ENCODE peak calls at places on chromosome 10, in five cellular contexts. E is H9, V is IMR-90, W is mesenchymal stem cell, B is H1. I is an unnamed sample.

GRCh38 chr10:88813200-88813599 is 10.7 kb downstream of the LIPM start:
- DNase-seq in E (no peak), B (no peak), W (no peak), V (no peak), I (no peak)

GRCh38 chr10:58502956-58503355 is 9.7 kb upstream of the BICC1 start:
- DNase-seq in W (no peak), B (no peak), V (peak; percentile 59), E (no peak), I (peak; percentile 82)

GRCh38 chr10:125148576-125148975 is 11.8 kb downstream of the CTBP2 start:
- DNase-seq in B (no peak), V (no peak), W (peak; percentile 32), E (no peak), I (no peak)

GRCh38 chr10:96512524-96512991 is 1.2 kb downstream of the TLL2 start:
- DNase-seq in E (peak; percentile 59), V (peak; percentile 12), B (peak; percentile 73), W (peak; percentile 30), I (peak; percentile 5)

GRCh38 chr10:101292194-101293006 is 61.6 kb upstream of the BTRC start:
- DNase-seq in V (no peak), B (peak; percentile 65), W (peak; percentile 14), E (no peak), I (peak; percentile 4)

GRCh38 chr10:72953687-72954086 is 919 bp downstream of the PLA2G12B start:
- DNase-seq in E (peak; percentile 53), W (no peak), V (no peak), B (peak; percentile 57), I (no peak)

GRCh38 chr10:44364566-44364965 is 20.3 kb downstream of the CXCL12 start:
- DNase-seq in B (no peak), W (no peak), V (no peak), E (no peak), I (no peak)

GRCh38 chr10:104750306-104750705 is 109.2 kb downstream of the SORCS3 start:
- DNase-seq in W (no peak), E (no peak), V (no peak), B (no peak), I (no peak)

GRCh38 chr10:51103818-51104217 is 29.5 kb downstream of the PRKG1 start:
- DNase-seq in E (no peak), W (no peak), V (peak; percentile 42), B (no peak), I (no peak)

GRCh38 chr10:92047215-92047614 is 123.6 kb downstream of the BTAF1 start:
- DNase-seq in E (no peak), V (peak; percentile 16), B (no peak), W (no peak), I (no peak)

GRCh38 chr10:61066661-61067353 is 122.8 kb upstream of the RHOBTB1 start:
- DNase-seq in B (no peak), V (no peak), W (no peak), E (no peak), I (peak; percentile 38)

GRCh38 chr10:89552213-89552612 is 16.8 kb upstream of the SLC16A12 start:
- DNase-seq in W (no peak), B (no peak), E (no peak), V (no peak), I (no peak)

GRCh38 chr10:113945075-113945686 is 90.7 kb downstream of the NHLRC2 start:
- DNase-seq in B (no peak), W (peak; percentile 61), E (no peak), V (peak; percentile 70), I (no peak)

GRCh38 chr10:2933041-2933440 is 134.3 kb upstream of the PFKP start:
- DNase-seq in W (no peak), E (no peak), B (no peak), V (no peak), I (no peak)

GRCh38 chr10:91313761-91314520 is 93.5 kb downstream of the PCGF5 start:
- DNase-seq in B (no peak), V (peak; percentile 96), E (no peak), W (peak; percentile 93), I (no peak)

GRCh38 chr10:84054743-84055142 is 84.6 kb upstream of the GHITM start:
- DNase-seq in V (no peak), W (no peak), E (peak; percentile 40), B (no peak), I (no peak)

GRCh38 chr10:103105462-103105861 is 87.6 kb downstream of the NT5C2 start:
- DNase-seq in W (no peak), V (no peak), E (no peak), B (no peak), I (no peak)

GRCh38 chr10:103775786-103776185 is 79.6 kb downstream of the SH3PXD2A start:
- DNase-seq in W (no peak), V (no peak), E (no peak), B (no peak), I (no peak)

GRCh38 chr10:61280303-61280702 is 172.9 kb downstream of the TMEM26 start:
- DNase-seq in B (no peak), W (peak; percentile 39), V (peak; percentile 53), E (no peak), I (no peak)

GRCh38 chr10:31479752-31480151 is 160.7 kb downstream of the ZEB1 start:
- DNase-seq in W (no peak), V (peak; percentile 6), B (no peak), E (no peak), I (no peak)

GRCh38 chr10:4453276-4453675 is 372.7 kb upstream of the AKR1E2 start:
- DNase-seq in B (no peak), V (no peak), W (no peak), E (no peak), I (no peak)

GRCh38 chr10:4020651-4021050 is 235.6 kb upstream of the KLF6 start:
- DNase-seq in E (no peak), V (no peak), W (no peak), B (no peak), I (no peak)

DNA sequence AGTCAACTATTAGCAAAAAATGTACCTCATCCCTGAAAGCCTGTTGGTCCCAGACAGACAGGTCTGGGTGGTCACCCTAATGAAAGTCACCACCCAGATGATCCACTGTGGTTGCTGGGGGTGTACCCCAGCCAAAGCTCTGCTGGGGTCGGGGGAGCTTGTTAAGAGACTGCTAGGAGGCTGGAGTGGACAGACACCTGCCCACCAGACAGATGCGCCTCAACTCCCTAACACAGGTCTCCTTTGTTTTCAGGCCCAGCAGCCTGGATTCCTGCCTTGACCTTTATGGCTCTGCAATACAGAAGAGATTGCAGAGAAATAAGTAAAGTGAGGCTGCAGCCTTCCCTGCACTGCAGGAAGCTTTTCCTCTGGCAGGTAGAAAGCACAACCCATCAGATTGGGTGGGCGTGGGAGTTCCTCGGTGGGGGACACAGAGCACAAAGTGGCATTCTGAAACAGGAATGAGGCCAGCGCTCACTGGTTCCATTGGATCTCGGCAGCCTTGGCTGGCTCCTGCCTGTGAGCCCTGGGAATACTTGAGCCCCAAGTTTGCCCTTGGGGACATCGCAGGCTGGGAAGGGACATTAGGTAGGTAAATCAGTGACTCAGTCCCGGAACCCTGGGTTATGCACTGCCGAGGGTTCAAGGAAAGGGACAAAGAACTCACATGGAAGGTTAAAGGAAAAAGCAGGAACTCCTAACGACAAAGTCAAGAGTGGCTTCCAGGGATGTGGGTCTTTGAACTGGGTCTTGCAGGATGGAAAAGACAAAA is 18.0 kb upstream of the ZNF488 start:
- DNase-seq in B (peak; percentile 47), E (no peak), W (no peak), V (no peak), I (no peak)
- H3K4ac ChIP-seq in B (no peak overlapping the region), E (no peak overlapping the region), W (peak overlapping the region; percentile 79), V (peak overlapping the region; percentile 98), I (peak overlapping the region; percentile 78)

GRCh38 chr10:807958-808353 is 118.5 kb upstream of the DIP2C start:
- DNase-seq in V (no peak), W (no peak), E (no peak), B (no peak), I (no peak)

GRCh38 chr10:807163-807957 is 117.9 kb upstream of the DIP2C start:
- DNase-seq in V (no peak), B (no peak), E (no peak), W (no peak), I (no peak)

GRCh38 chr10:805635-806305 is 116.3 kb upstream of the DIP2C start:
- DNase-seq in E (no peak), W (no peak), B (peak; percentile 50), V (no peak), I (no peak)

GRCh38 chr10:804787-805634 is 115.5 kb upstream of the DIP2C start:
- DNase-seq in W (no peak), V (no peak), B (no peak), E (peak; percentile 37), I (no peak)

DNA sequence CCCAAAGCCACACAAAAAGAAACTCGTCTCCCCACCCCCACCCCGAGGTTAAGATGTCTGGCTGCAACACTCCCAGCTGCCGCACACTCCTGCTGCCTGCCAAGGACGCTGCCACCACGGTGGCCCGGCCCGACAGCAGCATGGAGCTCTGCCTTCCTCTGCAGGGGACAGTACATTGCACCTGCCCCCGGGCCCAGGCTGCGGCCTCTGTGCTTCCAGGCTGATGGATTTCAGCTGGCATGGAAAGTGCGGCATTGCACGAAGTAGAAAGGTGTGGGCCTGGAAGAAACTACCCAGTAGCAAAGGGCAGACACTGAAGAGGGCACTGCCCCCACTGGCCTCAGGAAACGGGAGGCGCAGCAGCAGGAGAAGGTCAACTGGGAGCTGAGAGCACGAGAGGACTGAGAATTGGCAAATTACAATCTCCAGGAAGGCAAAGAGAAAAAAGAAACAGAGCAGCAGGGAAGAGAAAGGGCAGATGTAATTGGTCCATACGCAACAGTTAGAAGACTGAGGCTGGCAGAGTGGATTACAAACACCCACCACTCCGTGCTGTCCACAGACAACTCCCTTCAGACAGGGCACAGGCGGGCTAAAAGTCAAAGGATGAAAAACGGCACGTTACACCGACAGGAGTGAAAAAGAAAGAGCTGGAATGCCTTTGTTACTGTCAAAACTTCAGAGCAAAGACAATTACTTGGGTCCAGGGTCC is 117.1 kb upstream of the DIP2C start:
- DNase-seq in W (no peak), V (no peak), B (no peak), E (no peak), I (no peak)
- H3K14ac ChIP-seq in W (no peak overlapping the region), V (no peak overlapping the region), B (no peak overlapping the region), E (no peak overlapping the region), I (no peak overlapping the region)

DNA sequence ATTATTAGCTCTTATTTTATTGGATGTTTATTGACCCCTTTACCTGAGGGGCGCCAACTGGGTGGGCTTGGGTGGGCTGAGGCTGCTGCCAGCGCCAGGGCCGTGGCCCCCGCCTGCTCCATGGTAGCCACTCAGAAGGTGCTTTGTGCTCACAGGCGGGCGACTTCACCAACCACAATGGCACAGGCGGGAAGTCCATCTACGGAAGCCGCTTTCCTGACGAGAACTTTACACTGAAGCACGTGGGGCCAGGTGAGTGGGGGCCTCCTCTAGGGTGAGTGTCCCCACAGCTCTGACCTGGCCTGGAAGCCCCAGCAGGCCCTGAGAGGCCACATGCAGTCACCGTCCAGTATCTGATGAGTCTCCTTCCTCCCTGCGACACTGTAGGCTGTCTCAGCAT is 4.1 kb downstream of the PPIF start:
- DNase-seq in B (peak; percentile 20), W (no peak), E (peak; percentile 14), V (no peak), I (no peak)
- H3K4ac ChIP-seq in B (no peak overlapping the region), W (no peak overlapping the region), E (no peak overlapping the region), V (no peak overlapping the region), I (no peak overlapping the region)

DNA sequence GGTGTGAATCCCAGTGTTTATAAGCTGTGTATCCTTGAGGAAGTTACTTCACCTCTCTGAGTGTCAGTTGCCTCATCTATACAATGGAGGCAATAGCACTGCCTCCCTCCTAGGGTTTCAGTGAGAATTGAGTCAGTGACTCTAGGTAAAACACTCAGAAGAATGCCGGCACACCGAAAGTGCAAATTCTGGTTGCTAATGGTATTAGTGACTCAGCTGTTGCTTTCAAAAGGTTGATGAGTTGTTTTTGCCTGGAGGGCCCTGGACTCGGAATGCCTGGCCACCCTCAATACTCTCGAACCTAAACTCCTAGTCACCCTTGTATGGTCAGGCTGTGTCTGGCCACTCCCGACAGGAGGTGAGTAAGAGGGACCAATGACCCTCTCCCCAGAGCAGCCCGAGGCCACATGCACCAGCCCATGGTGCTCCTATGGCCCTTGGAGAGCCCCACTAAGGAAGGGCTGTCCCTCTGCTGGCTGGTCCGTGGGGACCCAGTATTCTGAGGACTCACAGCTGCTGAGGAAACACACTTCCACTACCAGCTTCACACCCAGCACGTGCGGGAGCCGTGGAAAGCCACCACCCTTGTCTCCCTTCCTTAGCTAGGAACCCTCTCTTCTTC is 60.2 kb downstream of the CALML3 start:
- DNase-seq in W (peak; percentile 81), E (peak; percentile 49), B (no peak), V (peak; percentile 86), I (peak; percentile 99)
- H3K14ac ChIP-seq in W (no peak overlapping the region), E (peak overlapping the region; percentile 10), B (no peak overlapping the region), V (peak overlapping the region; percentile 52), I (peak overlapping the region; percentile 97)